ENCODE peak calls at places on chromosome 13, in five cellular contexts. A is brain microvascular endothelial cell, H is AG10803, J is thoracic aorta, G is GM06990. U is an unnamed sample.

GRCh38 chr13:30892966-30893365 is 13.1 kb upstream of the MEDAG start:
- DNase-seq in A (peak; percentile 83), J (no peak), H (peak; percentile 63), G (no peak), U (no peak)

GRCh38 chr13:61777902-61778301 is 362.3 kb upstream of the PCDH20 start:
- DNase-seq in J (no peak), A (no peak), G (no peak), H (no peak), U (no peak)

GRCh38 chr13:50518791-50519201 is 324.7 kb downstream of the DLEU7 start:
- DNase-seq in H (no peak), A (no peak), J (no peak), G (no peak), U (no peak)

GRCh38 chr13:81275666-81276258 is 934.8 kb upstream of the SPRY2 start:
- DNase-seq in A (no peak), G (no peak), J (no peak), H (no peak), U (no peak)

GRCh38 chr13:110331362-110331761 is 24.3 kb downstream of the COL4A2 start:
- DNase-seq in J (no peak), A (peak; percentile 71), H (peak; percentile 75), G (no peak), U (no peak)

GRCh38 chr13:78689011-78689410 is 30.1 kb upstream of the OBI1 start:
- DNase-seq in H (no peak), J (no peak), G (no peak), A (no peak), U (no peak)

GRCh38 chr13:40189885-40190655 is 476.4 kb downstream of the FOXO1 start:
- DNase-seq in A (no peak), H (no peak), G (no peak), J (no peak), U (no peak)

GRCh38 chr13:80131204-80131603 is 209.7 kb downstream of the SPRY2 start:
- DNase-seq in A (peak; percentile 75), G (no peak), J (peak; percentile 31), H (peak; percentile 43), U (no peak)

GRCh38 chr13:73039201-73040108 is 19.4 kb upstream of the KLF5 start:
- DNase-seq in A (no peak), H (peak; percentile 51), J (no peak), G (no peak), U (no peak)

GRCh38 chr13:40207110-40207478 is 459.3 kb downstream of the FOXO1 start:
- DNase-seq in H (no peak), A (no peak), G (peak; percentile 67), J (no peak), U (no peak)

GRCh38 chr13:111289251-111289650 is 31.2 kb upstream of the TEX29 start:
- DNase-seq in A (no peak), J (no peak), G (no peak), H (no peak), U (no peak)

GRCh38 chr13:100566543-100566942 is 22.0 kb downstream of the GGACT start:
- DNase-seq in H (peak; percentile 13), G (no peak), J (no peak), A (no peak), U (no peak)

GRCh38 chr13:31797154-31797775 is 57.9 kb downstream of the RXFP2 start:
- DNase-seq in G (no peak), H (peak; percentile 65), J (no peak), A (peak; percentile 17), U (no peak)

GRCh38 chr13:114106991-114107685 is 25.3 kb downstream of the RASA3 start:
- DNase-seq in G (no peak), H (no peak), J (no peak), A (no peak), U (no peak)

GRCh38 chr13:36261011-36261410 is 36.6 kb downstream of the CCDC169 start:
- DNase-seq in G (no peak), H (no peak), J (no peak), A (no peak), U (no peak)

GRCh38 chr13:71218960-71219359 is 648.0 kb downstream of the DACH1 start:
- DNase-seq in A (no peak), H (no peak), J (no peak), G (no peak), U (no peak)

GRCh38 chr13:75368167-75368566 is 113.8 kb downstream of the TBC1D4 start:
- DNase-seq in J (peak; percentile 14), G (no peak), H (peak; percentile 80), A (peak; percentile 88), U (no peak)

GRCh38 chr13:20353973-20354372 is 121.9 kb upstream of the GJB6 start:
- DNase-seq in H (peak; percentile 68), J (no peak), G (no peak), A (no peak), U (no peak)

GRCh38 chr13:102185375-102185984 is 216.4 kb downstream of the FGF14 start:
- DNase-seq in A (no peak), H (no peak), J (no peak), G (no peak), U (no peak)

GRCh38 chr13:102470283-102470920 is 68.6 kb upstream of the FGF14 start:
- DNase-seq in J (no peak), H (no peak), G (no peak), A (no peak), U (no peak)

GRCh38 chr13:100875392-100876043 is 200.9 kb upstream of the TMTC4 start:
- DNase-seq in A (peak; percentile 91), G (peak; percentile 23), J (no peak), H (peak; percentile 91), U (no peak)

GRCh38 chr13:77306458-77306857 is 20.4 kb downstream of the MYCBP2 start:
- DNase-seq in J (no peak), A (no peak), G (no peak), H (no peak), U (no peak)

GRCh38 chr13:59343993-59344780 is 819.5 kb downstream of the DIAPH3 start:
- DNase-seq in J (no peak), G (no peak), H (no peak), A (no peak), U (no peak)

GRCh38 chr13:111886217-111886945 is 180.6 kb upstream of the SOX1 start:
- DNase-seq in J (no peak), A (no peak), H (no peak), G (no peak), U (no peak)

GRCh38 chr13:48297131-48297786 is 6.3 kb upstream of the RB1 start:
- DNase-seq in J (no peak), H (no peak), G (no peak), A (no peak), U (no peak)

GRCh38 chr13:27619711-27620376 is 485 bp downstream of the LNX2 start:
- DNase-seq in G (no peak), A (peak; percentile 11), J (no peak), H (peak; percentile 25), U (peak; percentile 43)

GRCh38 chr13:49240017-49240416 is 7.7 kb upstream of the CDADC1 start:
- DNase-seq in J (no peak), H (no peak), A (peak; percentile 33), G (no peak), U (no peak)

GRCh38 chr13:48221301-48222190 is 11.5 kb upstream of the ITM2B start:
- DNase-seq in H (no peak), G (no peak), J (no peak), A (no peak), U (peak; percentile 52)

GRCh38 chr13:80444240-80445015 is 103.5 kb upstream of the SPRY2 start:
- DNase-seq in H (no peak), G (no peak), A (no peak), J (no peak), U (no peak)

GRCh38 chr13:49606747-49607648 is 21.3 kb upstream of the ARL11 start:
- DNase-seq in J (peak; percentile 58), A (peak; percentile 88), G (peak; percentile 34), H (peak; percentile 87), U (peak; percentile 80)

GRCh38 chr13:48146636-48147035 is 51.7 kb upstream of the MED4 start:
- DNase-seq in G (no peak), H (no peak), A (no peak), J (no peak), U (no peak)

GRCh38 chr13:105735269-105735668 is 800.2 kb downstream of the EFNB2 start:
- DNase-seq in H (no peak), G (no peak), A (no peak), J (no peak), U (no peak)

GRCh38 chr13:94479559-94480095 is at the start of gene DCT:
- DNase-seq in A (no peak), J (no peak), H (no peak), G (no peak), U (no peak)

GRCh38 chr13:51921790-51922740 is 60.3 kb downstream of the CCDC70 start:
- DNase-seq in A (no peak), H (no peak), G (no peak), J (no peak), U (no peak)

GRCh38 chr13:113061796-113062425 is 43.7 kb upstream of the F7 start:
- DNase-seq in G (no peak), J (no peak), H (no peak), A (no peak), U (no peak)

GRCh38 chr13:48977973-48978372 is 2.3 kb downstream of the FNDC3A start:
- DNase-seq in A (peak; percentile 11), H (peak; percentile 36), G (no peak), J (no peak), U (no peak)

GRCh38 chr13:91351980-91352379 is 4.5 kb downstream of the MIR17HG start:
- DNase-seq in A (no peak), J (no peak), H (no peak), G (no peak), U (no peak)
- H3K4me3 ChIP-seq in A (no peak overlapping the region), J (no peak overlapping the region), H (no peak overlapping the region), G (peak overlapping the region; percentile 22), U (no peak overlapping the region)

DNA sequence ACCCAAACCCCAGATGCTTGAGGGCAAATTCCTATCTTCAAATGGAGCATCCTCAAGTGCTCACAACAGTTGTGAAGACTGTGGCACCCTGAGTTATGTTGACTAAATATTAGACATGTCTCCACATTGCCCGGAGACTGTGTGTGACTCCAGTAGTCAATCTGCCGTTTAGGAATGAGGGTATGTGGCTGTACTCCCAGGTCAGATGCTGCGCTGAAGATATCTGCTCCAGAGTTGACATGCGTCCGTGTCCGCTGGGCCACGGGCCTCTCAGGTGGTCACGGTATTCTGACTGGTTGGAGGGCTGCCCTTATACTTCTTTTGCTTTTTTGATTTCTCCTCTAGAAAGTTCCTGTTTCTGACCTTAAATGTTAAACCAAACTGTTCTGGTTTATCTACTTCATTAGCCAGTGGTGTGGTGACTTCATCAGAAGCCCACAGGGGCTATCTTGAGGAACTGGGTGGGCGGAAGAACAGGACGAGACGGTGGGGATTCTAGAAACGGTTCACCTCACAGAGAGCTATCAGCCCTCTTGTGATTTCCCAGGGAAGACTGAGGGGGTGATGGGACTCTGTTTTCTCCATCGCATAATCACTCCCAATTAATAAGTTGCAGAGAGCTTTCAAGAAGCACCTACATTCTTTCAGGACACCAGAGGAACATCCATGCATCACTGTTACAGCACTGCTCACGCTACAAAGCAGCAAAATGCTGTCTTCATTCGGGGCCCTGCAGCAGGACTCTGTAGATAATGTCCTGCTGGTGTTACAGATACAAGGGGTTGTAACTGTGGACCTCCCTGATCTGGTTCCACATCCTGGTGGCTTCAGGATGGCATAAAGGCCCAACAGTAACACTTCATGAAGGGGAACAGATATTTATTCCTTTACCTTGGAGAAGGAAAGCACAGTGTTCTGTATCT is 1.3 kb upstream of the LCP1 start:
- DNase-seq in J (no peak), G (no peak), H (no peak), A (no peak), U (no peak)
- H3K4me3 ChIP-seq in J (no peak overlapping the region), G (peak overlapping the region; percentile 66), H (no peak overlapping the region), A (no peak overlapping the region), U (peak overlapping the region; percentile 83)

GRCh38 chr13:53028063-53028462 is 550 bp upstream of the OLFM4 start:
- DNase-seq in A (no peak), J (no peak), H (no peak), G (no peak), U (no peak)
- H3K4me3 ChIP-seq in A (no peak overlapping the region), J (no peak overlapping the region), H (no peak overlapping the region), G (no peak overlapping the region), U (no peak overlapping the region)

GRCh38 chr13:54124700-54125099 is 1096.1 kb downstream of the OLFM4 start:
- DNase-seq in J (no peak), G (no peak), A (no peak), H (no peak), U (no peak)
- H3K4me3 ChIP-seq in J (no peak overlapping the region), G (no peak overlapping the region), A (no peak overlapping the region), H (no peak overlapping the region), U (no peak overlapping the region)